ENCODE peak calls at places on chromosomes 16 and 17, in five cellular contexts. One of them, this sample, is unnamed. For H4K20me1, the result is how much of the 10 kb centered on the place peaks cover.

GRCh38 chr17:59361386-59361785 is 29.9 kb downstream of the YPEL2 start:
- DNase-seq in neural progenitor cell: no peak
- DNase-seq in GM23338: no peak
- DNase-seq in mammary epithelial cell: peak
- DNase-seq in MM.1S: no peak
- DNase-seq in this sample: peak

GRCh38 chr16:22267764-22268163 is 29.4 kb upstream of the POLR3E start:
- DNase-seq in neural progenitor cell: no peak
- DNase-seq in GM23338: no peak
- DNase-seq in mammary epithelial cell: no peak
- DNase-seq in MM.1S: no peak
- DNase-seq in this sample: no peak

GRCh38 chr16:20773679-20774078 is 9.9 kb downstream of the ACSM3 start:
- DNase-seq in neural progenitor cell: no peak
- DNase-seq in GM23338: no peak
- DNase-seq in mammary epithelial cell: no peak
- DNase-seq in MM.1S: no peak
- DNase-seq in this sample: no peak

GRCh38 chr16:24871891-24872290 is 26.1 kb downstream of the SLC5A11 start:
- DNase-seq in neural progenitor cell: no peak
- DNase-seq in GM23338: no peak
- DNase-seq in mammary epithelial cell: no peak
- DNase-seq in MM.1S: no peak
- DNase-seq in this sample: no peak

GRCh38 chr16:54432481-54433229 is 146.1 kb upstream of the IRX3 start:
- DNase-seq in neural progenitor cell: peak
- DNase-seq in GM23338: peak
- DNase-seq in mammary epithelial cell: no peak
- DNase-seq in MM.1S: no peak
- DNase-seq in this sample: no peak

GRCh38 chr17:65156185-65156834 is 19.1 kb downstream of the RGS9 start:
- DNase-seq in neural progenitor cell: no peak
- DNase-seq in GM23338: no peak
- DNase-seq in mammary epithelial cell: no peak
- DNase-seq in MM.1S: no peak
- DNase-seq in this sample: no peak

GRCh38 chr16:47568355-47568754 is 107.2 kb downstream of the PHKB start:
- DNase-seq in neural progenitor cell: no peak
- DNase-seq in GM23338: no peak
- DNase-seq in mammary epithelial cell: no peak
- DNase-seq in MM.1S: no peak
- DNase-seq in this sample: no peak

GRCh38 chr16:14486520-14487303 is 143.3 kb downstream of the PARN start:
- DNase-seq in neural progenitor cell: peak
- DNase-seq in GM23338: peak
- DNase-seq in mammary epithelial cell: peak
- DNase-seq in MM.1S: no peak
- DNase-seq in this sample: peak

GRCh38 chr17:57565119-57565635 is 179.9 kb downstream of the CCDC182 start:
- DNase-seq in neural progenitor cell: no peak
- DNase-seq in GM23338: no peak
- DNase-seq in mammary epithelial cell: no peak
- DNase-seq in MM.1S: no peak
- DNase-seq in this sample: no peak

GRCh38 chr16:31499928-31500327 is 8.3 kb downstream of the RUSF1 start:
- DNase-seq in neural progenitor cell: no peak
- DNase-seq in GM23338: no peak
- DNase-seq in mammary epithelial cell: no peak
- DNase-seq in MM.1S: no peak
- DNase-seq in this sample: no peak

GRCh38 chr17:8322078-8322477 is 12.0 kb downstream of the ARHGEF15 start:
- DNase-seq in neural progenitor cell: no peak
- DNase-seq in GM23338: no peak
- DNase-seq in mammary epithelial cell: no peak
- DNase-seq in MM.1S: no peak
- DNase-seq in this sample: no peak

GRCh38 chr16:53061701-53062159 is 6.9 kb downstream of the CHD9 start:
- DNase-seq in neural progenitor cell: no peak
- DNase-seq in GM23338: no peak
- DNase-seq in mammary epithelial cell: no peak
- DNase-seq in MM.1S: peak
- DNase-seq in this sample: no peak

GRCh38 chr16:67516296-67517177 is 12.1 kb upstream of the RIPOR1 start:
- DNase-seq in neural progenitor cell: no peak
- DNase-seq in GM23338: no peak
- DNase-seq in mammary epithelial cell: no peak
- DNase-seq in MM.1S: no peak
- DNase-seq in this sample: peak

GRCh38 chr16:8543258-8543657 is 47.1 kb downstream of the TMEM114 start:
- DNase-seq in neural progenitor cell: no peak
- DNase-seq in GM23338: no peak
- DNase-seq in mammary epithelial cell: no peak
- DNase-seq in MM.1S: no peak
- DNase-seq in this sample: no peak

GRCh38 chr16:88694221-88695087 is 8.1 kb upstream of the SNAI3 start:
- DNase-seq in neural progenitor cell: no peak
- DNase-seq in GM23338: no peak
- DNase-seq in mammary epithelial cell: no peak
- DNase-seq in MM.1S: no peak
- DNase-seq in this sample: no peak

GRCh38 chr17:41895617-41896016 is 23.1 kb downstream of the ACLY start:
- DNase-seq in neural progenitor cell: no peak
- DNase-seq in GM23338: no peak
- DNase-seq in mammary epithelial cell: no peak
- DNase-seq in MM.1S: no peak
- DNase-seq in this sample: peak

GRCh38 chr17:19386276-19386863 is 620 bp downstream of the MFAP4 start:
- DNase-seq in neural progenitor cell: peak
- DNase-seq in GM23338: peak
- DNase-seq in mammary epithelial cell: peak
- DNase-seq in MM.1S: no peak
- DNase-seq in this sample: peak

GRCh38 chr17:62680541-62681052 is 53.1 kb downstream of the MRC2 start:
- DNase-seq in neural progenitor cell: no peak
- DNase-seq in GM23338: no peak
- DNase-seq in mammary epithelial cell: peak
- DNase-seq in MM.1S: no peak
- DNase-seq in this sample: no peak

GRCh38 chr17:10295728-10296343 is 77.0 kb downstream of the MYH13 start:
- DNase-seq in neural progenitor cell: peak
- DNase-seq in GM23338: peak
- DNase-seq in mammary epithelial cell: peak
- DNase-seq in MM.1S: peak
- DNase-seq in this sample: peak

GRCh38 chr16:78705694-78706093 is 606.2 kb downstream of the WWOX start:
- DNase-seq in neural progenitor cell: peak
- DNase-seq in GM23338: peak
- DNase-seq in mammary epithelial cell: peak
- DNase-seq in MM.1S: peak
- DNase-seq in this sample: peak

GRCh38 chr17:76528528-76529223 is 8.8 kb downstream of the CYGB start:
- DNase-seq in neural progenitor cell: no peak
- DNase-seq in GM23338: no peak
- DNase-seq in mammary epithelial cell: no peak
- DNase-seq in MM.1S: no peak
- DNase-seq in this sample: no peak

GRCh38 chr17:34366051-34366450 is 3.0 kb upstream of the CCL1 start:
- DNase-seq in neural progenitor cell: no peak
- DNase-seq in GM23338: no peak
- DNase-seq in mammary epithelial cell: no peak
- DNase-seq in MM.1S: peak
- DNase-seq in this sample: no peak

GRCh38 chr17:4436846-4437245 is 3.1 kb downstream of the SPNS3 start:
- DNase-seq in neural progenitor cell: no peak
- DNase-seq in GM23338: no peak
- DNase-seq in mammary epithelial cell: no peak
- DNase-seq in MM.1S: no peak
- DNase-seq in this sample: no peak

GRCh38 chr17:43006639-43007551 is at the start of gene IFI35:
- DNase-seq in neural progenitor cell: peak
- DNase-seq in GM23338: peak
- DNase-seq in mammary epithelial cell: peak
- DNase-seq in MM.1S: peak
- DNase-seq in this sample: peak
- H3K4me3 ChIP-seq in neural progenitor cell: peak
- H3K4me3 ChIP-seq in GM23338: peak
- H3K4me3 ChIP-seq in mammary epithelial cell: peak
- H3K4me3 ChIP-seq in MM.1S: peak
- H3K4me3 ChIP-seq in this sample: peak

DNA sequence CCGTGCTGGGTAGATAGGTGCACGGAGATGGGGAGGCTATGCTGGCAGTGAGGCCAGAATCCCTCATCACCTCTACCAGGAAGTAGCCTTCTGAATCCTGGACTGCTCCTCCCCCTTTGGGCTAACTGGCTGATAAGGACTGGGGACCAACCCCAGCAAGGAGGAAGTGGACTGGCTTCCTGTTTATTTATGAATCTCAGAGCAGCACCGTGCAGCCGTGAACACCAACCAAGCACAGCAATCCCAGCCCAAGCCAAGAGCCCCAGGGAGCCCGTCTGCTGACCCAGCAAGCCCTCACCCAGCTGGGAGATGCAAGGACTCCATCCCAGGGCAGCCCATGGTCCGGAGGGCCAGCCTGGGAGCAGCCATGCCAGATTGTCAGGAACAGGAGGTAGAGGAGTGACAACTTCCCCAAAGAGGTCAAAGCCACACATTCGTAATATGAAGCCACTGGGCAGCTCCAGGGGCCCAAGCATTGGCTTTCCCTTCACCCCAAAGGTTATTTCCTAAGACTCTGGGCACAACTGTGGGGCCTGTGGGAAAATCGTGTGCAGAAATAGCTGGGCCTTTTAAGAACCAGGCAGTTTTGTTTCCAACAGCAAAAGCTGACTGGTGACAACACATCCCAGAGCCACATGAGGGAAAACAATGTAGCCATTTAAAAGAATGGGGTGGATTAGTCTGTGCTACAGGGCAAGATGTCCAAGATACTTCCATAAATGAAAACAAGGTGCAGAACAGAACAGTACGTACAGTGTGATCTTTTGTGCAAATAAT is 23.9 kb downstream of the PHB1 start:
- DNase-seq in neural progenitor cell: no peak
- DNase-seq in GM23338: no peak
- DNase-seq in mammary epithelial cell: no peak
- DNase-seq in MM.1S: no peak
- DNase-seq in this sample: no peak
- H3K4me2 ChIP-seq in neural progenitor cell: no peak
- H3K4me2 ChIP-seq in GM23338: no peak
- H3K4me2 ChIP-seq in mammary epithelial cell: no peak
- H3K4me2 ChIP-seq in MM.1S: no peak
- H3K4me2 ChIP-seq in this sample: no peak

GRCh38 chr16:27432600-27432957 is 30.6 kb downstream of the IL21R start:
- DNase-seq in neural progenitor cell: no peak
- DNase-seq in GM23338: no peak
- DNase-seq in mammary epithelial cell: peak
- DNase-seq in MM.1S: no peak
- DNase-seq in this sample: peak

GRCh38 chr16:27431773-27432599 is 30.0 kb downstream of the IL21R start:
- DNase-seq in neural progenitor cell: no peak
- DNase-seq in GM23338: no peak
- DNase-seq in mammary epithelial cell: peak
- DNase-seq in MM.1S: no peak
- DNase-seq in this sample: no peak

GRCh38 chr16:27436065-27436464 is 34.1 kb downstream of the IL21R start:
- DNase-seq in neural progenitor cell: no peak
- DNase-seq in GM23338: no peak
- DNase-seq in mammary epithelial cell: no peak
- DNase-seq in MM.1S: no peak
- DNase-seq in this sample: no peak

GRCh38 chr16:27436921-27437650 is 35.1 kb downstream of the IL21R start:
- DNase-seq in neural progenitor cell: no peak
- DNase-seq in GM23338: no peak
- DNase-seq in mammary epithelial cell: no peak
- DNase-seq in MM.1S: no peak
- DNase-seq in this sample: no peak

DNA sequence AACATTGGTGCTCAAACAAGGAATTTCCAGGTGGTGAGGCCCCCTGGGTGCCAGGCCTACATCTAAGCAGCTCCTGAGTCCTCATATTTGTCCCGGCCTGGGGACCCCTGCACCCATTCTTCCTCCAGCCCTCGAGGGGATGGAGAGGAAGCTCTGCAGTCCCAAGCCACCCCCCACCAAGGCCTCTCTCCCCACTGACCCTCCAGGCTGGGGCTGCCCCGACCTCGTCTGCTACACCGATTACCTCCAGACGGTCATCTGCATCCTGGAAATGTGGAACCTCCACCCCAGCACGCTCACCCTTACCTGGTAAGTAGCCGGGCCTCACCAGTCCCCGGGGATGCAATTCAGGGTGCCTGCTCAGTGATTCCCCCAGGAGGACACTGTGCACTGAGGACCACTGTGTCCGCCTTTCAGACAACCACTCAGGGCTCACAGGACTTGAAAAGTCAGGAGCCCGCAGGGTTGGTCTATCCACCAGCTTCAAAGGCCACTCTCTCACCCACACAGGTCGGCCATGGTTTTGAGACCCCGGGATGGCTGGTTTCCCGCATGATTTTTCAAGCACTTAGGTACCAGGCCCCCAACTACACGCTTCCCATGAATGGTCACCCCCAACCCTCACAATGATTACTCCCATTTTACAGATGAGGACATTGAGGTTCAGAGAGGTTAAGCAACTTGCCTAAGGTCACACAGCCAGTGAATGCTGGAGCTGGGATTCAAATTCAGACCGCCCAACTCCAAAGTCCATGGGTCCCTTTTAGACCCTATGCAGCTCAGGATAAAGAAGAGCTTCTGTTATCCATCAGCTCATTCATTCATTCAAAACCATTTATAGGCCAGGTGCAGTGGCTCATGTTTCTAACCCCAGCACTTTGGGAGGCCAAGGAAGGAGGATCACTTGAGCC is 32.4 kb downstream of the IL21R start:
- DNase-seq in neural progenitor cell: no peak
- DNase-seq in GM23338: no peak
- DNase-seq in mammary epithelial cell: no peak
- DNase-seq in MM.1S: no peak
- DNase-seq in this sample: no peak
- H4K20me1 ChIP-seq in neural progenitor cell: under half
- H4K20me1 ChIP-seq in GM23338: under half
- H4K20me1 ChIP-seq in mammary epithelial cell: under half
- H4K20me1 ChIP-seq in MM.1S: under half
- H4K20me1 ChIP-seq in this sample: under half

DNA sequence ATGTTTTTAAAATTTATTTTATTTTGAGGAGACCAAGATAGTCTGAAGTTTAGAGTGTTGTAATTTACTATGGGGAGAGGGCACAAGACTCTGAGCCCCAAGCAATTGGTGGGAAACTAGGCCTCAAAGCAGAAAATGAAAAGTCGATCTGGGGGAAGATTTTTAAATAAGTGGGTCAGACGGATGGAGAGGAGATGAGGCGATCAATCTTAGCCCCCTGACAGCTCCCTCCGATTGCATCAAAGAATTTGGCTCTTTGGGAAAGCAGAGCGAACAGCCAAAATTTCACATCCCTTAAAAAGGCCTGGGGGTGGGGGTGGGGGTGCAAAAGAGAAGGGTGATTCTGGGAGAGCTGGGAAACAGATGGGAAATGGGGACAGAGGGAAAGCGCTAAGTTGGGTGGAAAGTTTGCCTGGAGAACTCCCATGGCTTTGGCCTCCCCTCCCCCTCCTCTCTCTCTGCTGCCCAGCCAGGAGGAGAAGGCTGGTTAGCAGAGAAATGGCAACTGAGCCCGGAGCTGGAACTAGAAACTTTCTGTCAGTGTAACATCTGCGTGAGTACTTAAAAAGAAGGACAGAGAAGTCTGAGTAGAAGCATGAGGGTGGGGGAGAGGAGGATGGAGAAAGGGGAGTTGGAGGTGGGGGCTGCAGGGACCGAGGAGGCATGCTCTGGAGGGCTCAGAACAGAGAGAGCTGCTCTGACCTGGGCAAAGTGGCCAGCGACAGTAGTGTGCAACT is 1.4 kb upstream of the HOXB2 start:
- DNase-seq in neural progenitor cell: peak
- DNase-seq in GM23338: peak
- DNase-seq in mammary epithelial cell: peak
- DNase-seq in MM.1S: no peak
- DNase-seq in this sample: no peak
- H3K4me3 ChIP-seq in neural progenitor cell: no peak
- H3K4me3 ChIP-seq in GM23338: peak
- H3K4me3 ChIP-seq in mammary epithelial cell: no peak
- H3K4me3 ChIP-seq in MM.1S: no peak
- H3K4me3 ChIP-seq in this sample: peak